ENCODE peak calls at places on chromosomes 12 and 14, in eight cellular contexts. E, T, Q, C, L, K, X and D are unnamed samples.

GRCh38 chr12:97936165-97936564 is 473.6 kb downstream of the RMST start:
- DNase-seq in E (no peak), T (no peak), Q (no peak), C (no peak), L (no peak), K (no peak), X (no peak), D (no peak)

GRCh38 chr14:49583629-49584028 is 2.6 kb downstream of the RPS29 start:
- DNase-seq in E (no peak), T (no peak), Q (no peak), C (no peak), L (no peak), K (no peak), X (no peak), D (no peak)

GRCh38 chr12:51828951-51829581 is 19.5 kb downstream of the FIGNL2 start:
- DNase-seq in E (no peak), T (no peak), Q (peak; percentile 81), C (no peak), L (no peak), K (no peak), X (no peak), D (no peak)

GRCh38 chr12:64650762-64651161 is 40.5 kb downstream of the RASSF3 start:
- DNase-seq in E (peak; percentile 71), T (no peak), Q (no peak), C (no peak), L (no peak), K (no peak), X (no peak), D (no peak)

GRCh38 chr12:116143883-116144266 is 133.6 kb downstream of the MED13L start:
- DNase-seq in E (no peak), T (no peak), Q (peak; percentile 71), C (no peak), L (no peak), K (no peak), X (no peak), D (no peak)

GRCh38 chr12:7439579-7440505 is 4.1 kb downstream of the CD163L1 start:
- DNase-seq in E (peak; percentile 47), T (no peak), Q (peak; percentile 96), C (peak; percentile 61), L (no peak), K (peak; percentile 71), X (peak; percentile 51), D (peak; percentile 44)

GRCh38 chr12:211639-212382 is 2.1 kb downstream of the SLC6A12 start:
- DNase-seq in E (no peak), T (no peak), Q (no peak), C (no peak), L (no peak), K (peak; percentile 36), X (no peak), D (no peak)

GRCh38 chr14:58755026-58755929 is 117.5 kb downstream of the DACT1 start:
- DNase-seq in E (no peak), T (no peak), Q (no peak), C (no peak), L (no peak), K (no peak), X (no peak), D (no peak)

GRCh38 chr14:100669011-100669412 is 57.7 kb upstream of the DLK1 start:
- DNase-seq in E (no peak), T (no peak), Q (peak; percentile 48), C (no peak), L (no peak), K (peak; percentile 50), X (no peak), D (no peak)

GRCh38 chr14:103284574-103285467 is 49.2 kb upstream of the EIF5 start:
- DNase-seq in E (no peak), T (no peak), Q (peak; percentile 64), C (no peak), L (no peak), K (no peak), X (no peak), D (no peak)

GRCh38 chr14:72942934-72943333 is 16.7 kb downstream of the DCAF4 start:
- DNase-seq in E (no peak), T (no peak), Q (no peak), C (no peak), L (no peak), K (no peak), X (no peak), D (no peak)

GRCh38 chr14:56150645-56151345 is 32.6 kb downstream of the PELI2 start:
- DNase-seq in E (no peak), T (no peak), Q (no peak), C (no peak), L (no peak), K (no peak), X (no peak), D (no peak)

GRCh38 chr14:85401396-85401795 is 128.5 kb upstream of the FLRT2 start:
- DNase-seq in E (no peak), T (no peak), Q (no peak), C (no peak), L (no peak), K (no peak), X (no peak), D (no peak)

GRCh38 chr12:58067610-58068387 is 126.4 kb downstream of the ATP23 start:
- DNase-seq in E (no peak), T (no peak), Q (no peak), C (no peak), L (no peak), K (no peak), X (no peak), D (no peak)

GRCh38 chr12:116556964-116557706 is 2.0 kb upstream of the MAP1LC3B2 start:
- DNase-seq in E (no peak), T (no peak), Q (no peak), C (no peak), L (no peak), K (no peak), X (no peak), D (no peak)

GRCh38 chr12:110778801-110779577 is 36.3 kb upstream of the PPP1CC start:
- DNase-seq in E (no peak), T (no peak), Q (no peak), C (no peak), L (no peak), K (no peak), X (no peak), D (no peak)

GRCh38 chr14:94356379-94357056 is 31.9 kb downstream of the SERPINA1 start:
- DNase-seq in E (no peak), T (no peak), Q (no peak), C (no peak), L (no peak), K (no peak), X (peak; percentile 7), D (no peak)

GRCh38 chr12:108312885-108313203 is 26.3 kb downstream of the CMKLR1 start:
- DNase-seq in E (no peak), T (no peak), Q (no peak), C (peak; percentile 69), L (no peak), K (peak; percentile 82), X (no peak), D (no peak)
- TF ChIP-seq CTCF in E (no peak), T (no peak), Q (no peak), C (no peak), L (no peak), K (no peak), X (no peak), D (no peak)

GRCh38 chr12:65885716-65886115 is 61.4 kb downstream of the HMGA2 start:
- DNase-seq in E (no peak), T (no peak), Q (no peak), C (no peak), L (no peak), K (no peak), X (no peak), D (no peak)

GRCh38 chr12:65886996-65887395 is 62.7 kb downstream of the HMGA2 start:
- DNase-seq in E (no peak), T (no peak), Q (no peak), C (no peak), L (no peak), K (no peak), X (no peak), D (no peak)

GRCh38 chr12:65882504-65882903 is 58.2 kb downstream of the HMGA2 start:
- DNase-seq in E (no peak), T (no peak), Q (no peak), C (no peak), L (no peak), K (no peak), X (no peak), D (no peak)

GRCh38 chr12:65881965-65882413 is 57.7 kb downstream of the HMGA2 start:
- DNase-seq in E (peak; percentile 47), T (peak; percentile 75), Q (peak; percentile 75), C (peak; percentile 79), L (peak; percentile 17), K (peak; percentile 85), X (peak; percentile 48), D (peak; percentile 42)

GRCh38 chr12:65885312-65885711 is 61.0 kb downstream of the HMGA2 start:
- DNase-seq in E (no peak), T (no peak), Q (no peak), C (no peak), L (no peak), K (no peak), X (no peak), D (no peak)
- H3K4me1 ChIP-seq in E (peaks cover 7% of the 10 kb centered on the region), T (peaks cover 6% of the 10 kb centered on the region), Q (no peaks in the 10 kb centered on the region), C (peaks cover 15% of the 10 kb centered on the region), L (no peaks in the 10 kb centered on the region), K (peaks cover 11% of the 10 kb centered on the region), X (peaks cover 5% of the 10 kb centered on the region), D (no peaks in the 10 kb centered on the region)

GRCh38 chr12:79409562-79409961 is 281.2 kb downstream of the PAWR start:
- DNase-seq in E (no peak), T (no peak), Q (no peak), C (no peak), L (no peak), K (no peak), X (no peak), D (no peak)

GRCh38 chr12:79408665-79409064 is 282.1 kb downstream of the PAWR start:
- DNase-seq in E (no peak), T (no peak), Q (no peak), C (no peak), L (no peak), K (no peak), X (no peak), D (no peak)

GRCh38 chr12:79402626-79403025 is 288.1 kb downstream of the PAWR start:
- DNase-seq in E (no peak), T (no peak), Q (no peak), C (no peak), L (no peak), K (no peak), X (no peak), D (no peak)

GRCh38 chr12:79407671-79408622 is 282.8 kb downstream of the PAWR start:
- DNase-seq in E (peak; percentile 69), T (peak; percentile 56), Q (peak; percentile 90), C (no peak), L (no peak), K (no peak), X (peak; percentile 38), D (peak; percentile 57)

GRCh38 chr12:79406993-79407392 is 283.8 kb downstream of the PAWR start:
- DNase-seq in E (no peak), T (no peak), Q (no peak), C (no peak), L (no peak), K (no peak), X (no peak), D (no peak)
- TF ChIP-seq CTCF in E (no peak), T (no peak), Q (no peak), C (no peak), L (no peak), K (no peak), X (no peak), D (no peak)

DNA sequence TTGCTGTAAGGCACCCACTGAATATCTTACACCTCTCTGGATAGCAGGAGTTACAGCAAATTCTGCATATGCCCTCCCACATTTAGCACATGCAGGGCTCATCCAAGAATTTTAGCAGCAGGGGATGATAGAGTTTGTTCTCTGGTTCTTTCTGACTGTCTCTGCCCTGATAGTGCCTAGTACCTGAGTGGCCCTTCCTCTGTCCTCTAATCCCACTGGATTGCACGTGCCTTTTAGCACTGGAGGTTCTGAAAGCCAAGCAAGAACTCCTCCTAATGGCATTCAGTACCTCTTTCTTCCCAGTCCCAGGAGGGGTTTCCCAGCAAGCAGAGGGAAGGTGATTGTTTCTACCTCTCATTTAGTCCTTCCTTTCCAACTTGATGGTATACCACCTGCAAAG is 406.4 kb downstream of the ZFP36L1 start:
- DNase-seq in E (no peak), T (no peak), Q (peak; percentile 63), C (no peak), L (no peak), K (no peak), X (no peak), D (no peak)
- H3K4me1 ChIP-seq in E (peaks cover 25% of the 10 kb centered on the region), T (peaks cover 11% of the 10 kb centered on the region), Q (peaks cover 3% of the 10 kb centered on the region), C (peaks cover 38% of the 10 kb centered on the region), L (no peaks in the 10 kb centered on the region), K (peaks cover 42% of the 10 kb centered on the region), X (peaks cover 2% of the 10 kb centered on the region), D (no peaks in the 10 kb centered on the region)